ENCODE peak calls at places on chromosome 11, in seven cellular contexts. D is stimulated activated effector memory CD8-positive, alpha-beta T cell treated with anti-CD3 and anti-CD28 coated beads, Interleukin-12 subunit alpha, Interleukin-12 subunit beta, amount 100 ng/mL, for 72 hours; S is heart right ventricle; C is amniotic stem cell; K is skeletal muscle cell; B is NCI-H1048; P is RPMI7951. A is an unnamed sample.

GRCh38 chr11:130212431-130212961 is 52.9 kb downstream of the ST14 start:
- DNase-seq in P (no peak), B (no peak), S (no peak), K (no peak), D (no peak), C (no peak), A (peak)

GRCh38 chr11:85133636-85134035 is 493.5 kb downstream of the DLG2 start:
- DNase-seq in K (no peak), S (no peak), P (no peak), B (no peak), D (no peak), C (no peak), A (no peak)

GRCh38 chr11:44928807-44929206 is 21.9 kb downstream of the TP53I11 start:
- DNase-seq in S (no peak), C (no peak), P (no peak), B (no peak), K (no peak), D (no peak), A (no peak)

GRCh38 chr11:20762112-20762511 is 92.7 kb downstream of the NELL1 start:
- DNase-seq in S (no peak), C (no peak), K (no peak), B (no peak), P (no peak), D (no peak), A (no peak)

GRCh38 chr11:114078423-114078822 is 18.9 kb downstream of the ZBTB16 start:
- DNase-seq in B (no peak), K (no peak), P (no peak), D (no peak), S (no peak), C (no peak), A (no peak)

GRCh38 chr11:26865703-26866102 is 128.2 kb upstream of the FIBIN start:
- DNase-seq in B (no peak), D (no peak), K (no peak), S (no peak), P (no peak), C (no peak), A (no peak)

GRCh38 chr11:35357893-35358292 is 61.5 kb downstream of the SLC1A2 start:
- DNase-seq in K (no peak), S (no peak), B (no peak), C (no peak), D (no peak), P (no peak), A (no peak)

GRCh38 chr11:2208691-2209369 is 37.2 kb upstream of the TH start:
- DNase-seq in B (no peak), D (no peak), P (no peak), K (no peak), S (peak), C (no peak), A (peak)

GRCh38 chr11:46669606-46670243 is 30.7 kb downstream of the ARHGAP1 start:
- DNase-seq in S (no peak), B (no peak), C (no peak), P (no peak), D (no peak), K (no peak), A (no peak)

GRCh38 chr11:75554258-75555022 is 7.6 kb upstream of the SERPINH1 start:
- DNase-seq in K (peak), B (no peak), P (peak), S (peak), D (no peak), C (peak), A (peak)

GRCh38 chr11:45606514-45607024 is 58.9 kb downstream of the CHST1 start:
- DNase-seq in B (no peak), S (no peak), K (no peak), D (no peak), P (no peak), C (no peak), A (no peak)

GRCh38 chr11:102946237-102946636 is 9.3 kb downstream of the MMP13 start:
- DNase-seq in S (no peak), D (no peak), C (no peak), B (no peak), P (no peak), K (no peak), A (no peak)

GRCh38 chr11:75625970-75626691 is 42.7 kb downstream of the MAP6 start:
- DNase-seq in B (no peak), P (peak), D (no peak), C (peak), K (peak), S (no peak), A (no peak)

GRCh38 chr11:5405173-5405572 is 16.7 kb upstream of the OR51Q1 start:
- DNase-seq in P (no peak), C (no peak), S (no peak), K (no peak), B (no peak), D (no peak), A (no peak)

GRCh38 chr11:67278135-67278938 is 10.8 kb upstream of the ANKRD13D start:
- DNase-seq in B (no peak), K (no peak), C (no peak), D (no peak), S (no peak), P (no peak), A (no peak)

A was measured in lower leg skin.